ENCODE peak calls at places on chromosomes 7 and 10, in five cellular contexts. One of them, this sample, is unnamed.

GRCh38 chr7:36029846-36030510 is 123.1 kb upstream of the EEPD1 start:
- DNase-seq in kidney epithelial cell: no peak
- DNase-seq in colonic mucosa: no peak
- DNase-seq in HCT116: no peak
- DNase-seq in cardiac fibroblast: no peak
- DNase-seq in this sample: no peak

GRCh38 chr10:71735709-71736569 is 16.4 kb upstream of the C10orf105 start:
- DNase-seq in kidney epithelial cell: no peak
- DNase-seq in colonic mucosa: no peak
- DNase-seq in HCT116: no peak
- DNase-seq in cardiac fibroblast: no peak
- DNase-seq in this sample: no peak

GRCh38 chr7:131945313-131945831 is 388.9 kb upstream of the PODXL start:
- DNase-seq in kidney epithelial cell: no peak
- DNase-seq in colonic mucosa: peak; percentile 49
- DNase-seq in HCT116: peak; percentile 15
- DNase-seq in cardiac fibroblast: peak; percentile 34
- DNase-seq in this sample: no peak

GRCh38 chr7:124777268-124777667 is 11.7 kb upstream of the GPR37 start:
- DNase-seq in kidney epithelial cell: no peak
- DNase-seq in colonic mucosa: no peak
- DNase-seq in HCT116: no peak
- DNase-seq in cardiac fibroblast: peak; percentile 4
- DNase-seq in this sample: no peak

GRCh38 chr10:122362621-122363020 is 11.9 kb upstream of the PLEKHA1 start:
- DNase-seq in kidney epithelial cell: peak; percentile 42
- DNase-seq in colonic mucosa: no peak
- DNase-seq in HCT116: no peak
- DNase-seq in cardiac fibroblast: peak; percentile 36
- DNase-seq in this sample: no peak

GRCh38 chr7:8322667-8323066 is 60.7 kb upstream of the ICA1 start:
- DNase-seq in kidney epithelial cell: no peak
- DNase-seq in colonic mucosa: no peak
- DNase-seq in HCT116: no peak
- DNase-seq in cardiac fibroblast: no peak
- DNase-seq in this sample: no peak

GRCh38 chr10:7971949-7972348 is 82.5 kb upstream of the GATA3 start:
- DNase-seq in kidney epithelial cell: no peak
- DNase-seq in colonic mucosa: no peak
- DNase-seq in HCT116: no peak
- DNase-seq in cardiac fibroblast: peak; percentile 24
- DNase-seq in this sample: no peak

GRCh38 chr7:55055479-55055878 is 36.7 kb downstream of the EGFR start:
- DNase-seq in kidney epithelial cell: no peak
- DNase-seq in colonic mucosa: no peak
- DNase-seq in HCT116: no peak
- DNase-seq in cardiac fibroblast: peak; percentile 93
- DNase-seq in this sample: no peak

GRCh38 chr10:7318836-7319235 is 92.0 kb downstream of the SFMBT2 start:
- DNase-seq in kidney epithelial cell: no peak
- DNase-seq in colonic mucosa: no peak
- DNase-seq in HCT116: no peak
- DNase-seq in cardiac fibroblast: no peak
- DNase-seq in this sample: no peak

GRCh38 chr10:6139470-6139869 is 50.6 kb downstream of the RBM17 start:
- DNase-seq in kidney epithelial cell: no peak
- DNase-seq in colonic mucosa: no peak
- DNase-seq in HCT116: no peak
- DNase-seq in cardiac fibroblast: no peak
- DNase-seq in this sample: no peak

GRCh38 chr10:93333278-93333978 is 148.7 kb downstream of the MYOF start:
- DNase-seq in kidney epithelial cell: no peak
- DNase-seq in colonic mucosa: no peak
- DNase-seq in HCT116: no peak
- DNase-seq in cardiac fibroblast: peak; percentile 39
- DNase-seq in this sample: no peak

GRCh38 chr7:143405158-143405557 is 3.5 kb downstream of the EPHA1 start:
- DNase-seq in kidney epithelial cell: no peak
- DNase-seq in colonic mucosa: peak; percentile 52
- DNase-seq in HCT116: no peak
- DNase-seq in cardiac fibroblast: no peak
- DNase-seq in this sample: no peak

GRCh38 chr7:74029094-74029785 is 1.3 kb downstream of the ELN start:
- DNase-seq in kidney epithelial cell: no peak
- DNase-seq in colonic mucosa: no peak
- DNase-seq in HCT116: no peak
- DNase-seq in cardiac fibroblast: no peak
- DNase-seq in this sample: no peak

GRCh38 chr7:2927592-2927991 is 83.5 kb upstream of the GNA12 start:
- DNase-seq in kidney epithelial cell: no peak
- DNase-seq in colonic mucosa: no peak
- DNase-seq in HCT116: no peak
- DNase-seq in cardiac fibroblast: no peak
- DNase-seq in this sample: no peak

GRCh38 chr10:105742184-105742583 is 1101.1 kb downstream of the SORCS3 start:
- DNase-seq in kidney epithelial cell: no peak
- DNase-seq in colonic mucosa: peak; percentile 23
- DNase-seq in HCT116: no peak
- DNase-seq in cardiac fibroblast: no peak
- DNase-seq in this sample: peak; percentile 33

GRCh38 chr10:10462116-10462515 is 555.6 kb upstream of the CELF2 start:
- DNase-seq in kidney epithelial cell: no peak
- DNase-seq in colonic mucosa: no peak
- DNase-seq in HCT116: no peak
- DNase-seq in cardiac fibroblast: no peak
- DNase-seq in this sample: no peak

GRCh38 chr10:3763852-3764625 is 21.0 kb downstream of the KLF6 start:
- DNase-seq in kidney epithelial cell: no peak
- DNase-seq in colonic mucosa: no peak
- DNase-seq in HCT116: no peak
- DNase-seq in cardiac fibroblast: peak; percentile 88
- DNase-seq in this sample: no peak

GRCh38 chr7:18347170-18347569 is 148.4 kb upstream of the HDAC9 start:
- DNase-seq in kidney epithelial cell: no peak
- DNase-seq in colonic mucosa: no peak
- DNase-seq in HCT116: no peak
- DNase-seq in cardiac fibroblast: peak; percentile 31
- DNase-seq in this sample: no peak

GRCh38 chr10:6018422-6018821 is 41.1 kb upstream of the IL15RA start:
- DNase-seq in kidney epithelial cell: no peak
- DNase-seq in colonic mucosa: peak; percentile 40
- DNase-seq in HCT116: no peak
- DNase-seq in cardiac fibroblast: no peak
- DNase-seq in this sample: no peak

GRCh38 chr7:106858618-106859532 is 6.2 kb upstream of the PIK3CG start:
- DNase-seq in kidney epithelial cell: no peak
- DNase-seq in colonic mucosa: peak; percentile 33
- DNase-seq in HCT116: no peak
- DNase-seq in cardiac fibroblast: no peak
- DNase-seq in this sample: peak; percentile 93

GRCh38 chr10:99673492-99673891 is 14.2 kb downstream of the ENTPD7 start:
- DNase-seq in kidney epithelial cell: no peak
- DNase-seq in colonic mucosa: no peak
- DNase-seq in HCT116: no peak
- DNase-seq in cardiac fibroblast: no peak
- DNase-seq in this sample: no peak

GRCh38 chr10:29181936-29182335 is 106.9 kb upstream of the LYZL1 start:
- DNase-seq in kidney epithelial cell: no peak
- DNase-seq in colonic mucosa: no peak
- DNase-seq in HCT116: no peak
- DNase-seq in cardiac fibroblast: peak; percentile 42
- DNase-seq in this sample: no peak

GRCh38 chr7:2936891-2937580 is 92.9 kb upstream of the GNA12 start:
- DNase-seq in kidney epithelial cell: no peak
- DNase-seq in colonic mucosa: no peak
- DNase-seq in HCT116: no peak
- DNase-seq in cardiac fibroblast: no peak
- DNase-seq in this sample: no peak

DNA sequence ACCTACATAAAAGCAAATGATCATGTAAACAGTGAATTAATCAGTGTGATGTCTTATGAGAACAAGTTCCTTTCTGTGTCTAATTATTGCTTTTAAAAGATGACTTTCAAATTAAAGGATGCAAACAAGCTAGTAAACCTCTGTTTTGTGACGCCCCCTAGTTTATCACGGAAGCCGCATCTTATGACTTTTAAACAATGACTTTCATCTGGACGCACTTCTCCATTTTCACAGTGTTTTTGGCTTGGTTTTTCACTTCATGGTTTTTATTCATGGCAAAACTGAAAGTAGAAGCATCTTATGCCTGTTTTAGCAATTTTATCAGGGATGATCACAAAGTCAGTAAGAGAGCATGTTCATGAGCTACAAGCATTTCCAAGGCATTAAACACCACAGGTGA is 35.0 kb downstream of the ITGA8 start:
- DNase-seq in kidney epithelial cell: no peak
- DNase-seq in colonic mucosa: no peak
- DNase-seq in HCT116: no peak
- DNase-seq in cardiac fibroblast: no peak
- DNase-seq in this sample: no peak
- TF ChIP-seq CTCF in kidney epithelial cell: no peak
- TF ChIP-seq CTCF in colonic mucosa: no peak
- TF ChIP-seq CTCF in HCT116: no peak
- TF ChIP-seq CTCF in cardiac fibroblast: no peak
- TF ChIP-seq CTCF in this sample: no peak

GRCh38 chr7:100374601-100375000 is 1.3 kb downstream of the PILRA start:
- DNase-seq in kidney epithelial cell: no peak
- DNase-seq in colonic mucosa: no peak
- DNase-seq in HCT116: no peak
- DNase-seq in cardiac fibroblast: no peak
- DNase-seq in this sample: no peak

GRCh38 chr7:100372694-100373093 is 593 bp upstream of the PILRA start:
- DNase-seq in kidney epithelial cell: no peak
- DNase-seq in colonic mucosa: no peak
- DNase-seq in HCT116: no peak
- DNase-seq in cardiac fibroblast: no peak
- DNase-seq in this sample: no peak

GRCh38 chr7:100372256-100372655 is 1.0 kb upstream of the PILRA start:
- DNase-seq in kidney epithelial cell: no peak
- DNase-seq in colonic mucosa: no peak
- DNase-seq in HCT116: no peak
- DNase-seq in cardiac fibroblast: peak; percentile 85
- DNase-seq in this sample: no peak

GRCh38 chr7:100371561-100372171 is 1.6 kb upstream of the PILRA start:
- DNase-seq in kidney epithelial cell: no peak
- DNase-seq in colonic mucosa: no peak
- DNase-seq in HCT116: no peak
- DNase-seq in cardiac fibroblast: no peak
- DNase-seq in this sample: no peak

GRCh38 chr7:100373261-100373831 is at the start of gene PILRA:
- DNase-seq in kidney epithelial cell: no peak
- DNase-seq in colonic mucosa: no peak
- DNase-seq in HCT116: no peak
- DNase-seq in cardiac fibroblast: peak; percentile 46
- DNase-seq in this sample: no peak
- H3K4me3 ChIP-seq in kidney epithelial cell: no peak within 1 kb of the TSS
- H3K4me3 ChIP-seq in colonic mucosa: no peak within 1 kb of the TSS
- H3K4me3 ChIP-seq in HCT116: no peak within 1 kb of the TSS
- H3K4me3 ChIP-seq in cardiac fibroblast: no peak within 1 kb of the TSS
- H3K4me3 ChIP-seq in this sample: no peak within 1 kb of the TSS

GRCh38 chr10:59578741-59579140 is 130.9 kb downstream of the SLC16A9 start:
- DNase-seq in kidney epithelial cell: no peak
- DNase-seq in colonic mucosa: no peak
- DNase-seq in HCT116: no peak
- DNase-seq in cardiac fibroblast: no peak
- DNase-seq in this sample: no peak

GRCh38 chr10:59582058-59582457 is 127.6 kb downstream of the SLC16A9 start:
- DNase-seq in kidney epithelial cell: no peak
- DNase-seq in colonic mucosa: no peak
- DNase-seq in HCT116: no peak
- DNase-seq in cardiac fibroblast: no peak
- DNase-seq in this sample: no peak

GRCh38 chr10:59578013-59578412 is 131.6 kb downstream of the SLC16A9 start:
- DNase-seq in kidney epithelial cell: no peak
- DNase-seq in colonic mucosa: no peak
- DNase-seq in HCT116: no peak
- DNase-seq in cardiac fibroblast: no peak
- DNase-seq in this sample: no peak

GRCh38 chr10:59582779-59583178 is 126.9 kb downstream of the SLC16A9 start:
- DNase-seq in kidney epithelial cell: no peak
- DNase-seq in colonic mucosa: no peak
- DNase-seq in HCT116: no peak
- DNase-seq in cardiac fibroblast: no peak
- DNase-seq in this sample: no peak

DNA sequence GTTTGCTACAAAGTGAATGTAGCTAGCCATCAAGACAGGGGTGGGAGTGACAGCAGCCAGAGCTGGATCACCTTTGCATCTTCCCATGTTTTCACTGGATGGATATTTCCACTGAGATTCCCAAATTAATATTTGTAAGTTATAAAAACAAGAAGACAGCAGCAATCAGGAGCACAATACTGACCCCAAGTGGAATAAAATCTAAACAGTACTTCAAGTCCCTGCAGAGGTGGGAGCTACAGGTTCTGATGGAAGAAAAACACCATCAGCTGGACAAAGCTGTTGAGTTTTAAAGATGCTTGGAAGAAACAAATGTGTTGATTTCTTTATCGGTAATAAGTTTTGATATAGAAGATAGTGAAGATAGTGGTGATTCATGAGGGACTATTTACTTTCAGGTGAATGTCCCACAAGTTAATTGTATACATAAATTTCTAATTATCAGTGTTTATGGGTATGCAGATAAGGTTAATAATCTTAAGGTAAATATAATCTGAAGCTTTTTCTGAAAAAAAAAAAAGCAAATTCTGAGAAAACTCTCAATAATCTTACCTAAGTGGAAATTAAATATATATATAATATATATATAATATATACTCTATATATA is 129.3 kb downstream of the SLC16A9 start:
- DNase-seq in kidney epithelial cell: no peak
- DNase-seq in colonic mucosa: no peak
- DNase-seq in HCT116: peak; percentile 32
- DNase-seq in cardiac fibroblast: peak; percentile 76
- DNase-seq in this sample: no peak
- TF ChIP-seq CTCF in kidney epithelial cell: peak; percentile 42
- TF ChIP-seq CTCF in colonic mucosa: peak; percentile 29
- TF ChIP-seq CTCF in HCT116: peak; percentile 61
- TF ChIP-seq CTCF in cardiac fibroblast: peak; percentile 49
- TF ChIP-seq CTCF in this sample: peak; percentile 66

GRCh38 chr7:40301486-40302065 is 166.8 kb downstream of the SUGCT start:
- DNase-seq in kidney epithelial cell: no peak
- DNase-seq in colonic mucosa: no peak
- DNase-seq in HCT116: no peak
- DNase-seq in cardiac fibroblast: peak; percentile 76
- DNase-seq in this sample: no peak

GRCh38 chr7:40305229-40305628 is 170.4 kb downstream of the SUGCT start:
- DNase-seq in kidney epithelial cell: peak; percentile 61
- DNase-seq in colonic mucosa: no peak
- DNase-seq in HCT116: no peak
- DNase-seq in cardiac fibroblast: no peak
- DNase-seq in this sample: no peak

GRCh38 chr7:40306025-40306424 is 171.2 kb downstream of the SUGCT start:
- DNase-seq in kidney epithelial cell: no peak
- DNase-seq in colonic mucosa: no peak
- DNase-seq in HCT116: no peak
- DNase-seq in cardiac fibroblast: no peak
- DNase-seq in this sample: no peak

GRCh38 chr7:40306596-40306995 is 171.8 kb downstream of the SUGCT start:
- DNase-seq in kidney epithelial cell: no peak
- DNase-seq in colonic mucosa: no peak
- DNase-seq in HCT116: no peak
- DNase-seq in cardiac fibroblast: peak; percentile 86
- DNase-seq in this sample: peak; percentile 19

GRCh38 chr7:40303996-40304395 is 169.2 kb downstream of the SUGCT start:
- DNase-seq in kidney epithelial cell: no peak
- DNase-seq in colonic mucosa: no peak
- DNase-seq in HCT116: no peak
- DNase-seq in cardiac fibroblast: peak; percentile 80
- DNase-seq in this sample: no peak
- H3K4me3 ChIP-seq in kidney epithelial cell: no peak overlapping the region
- H3K4me3 ChIP-seq in colonic mucosa: no peak overlapping the region
- H3K4me3 ChIP-seq in HCT116: no peak overlapping the region
- H3K4me3 ChIP-seq in cardiac fibroblast: no peak overlapping the region
- H3K4me3 ChIP-seq in this sample: no peak overlapping the region

This sample was measured in retinal pigment epithelial cell.